ENCODE peak calls at places on chromosomes 6 and 20, in nine cellular contexts. One of them, this sample, is unnamed.

GRCh38 chr20:37943033-37943432 is 40.1 kb downstream of the VSTM2L start:
- DNase-seq in LNCaP clone FGC: no peak
- DNase-seq in body of pancreas: no peak
- DNase-seq in brain microvascular endothelial cell: no peak
- DNase-seq in hepatocyte: no peak
- DNase-seq in stomach: peak; percentile 17
- DNase-seq in effector memory CD4-positive, alpha-beta T cell: no peak
- DNase-seq in cardiac fibroblast: no peak
- DNase-seq in left ventricle myocardium inferior: no peak
- DNase-seq in this sample: no peak

GRCh38 chr6:31270788-31271640 is 878 bp downstream of the HLA-C start:
- DNase-seq in LNCaP clone FGC: no peak
- DNase-seq in body of pancreas: peak; percentile 69
- DNase-seq in brain microvascular endothelial cell: peak; percentile 2
- DNase-seq in hepatocyte: peak; percentile 68
- DNase-seq in stomach: peak; percentile 82
- DNase-seq in effector memory CD4-positive, alpha-beta T cell: peak; percentile 71
- DNase-seq in cardiac fibroblast: peak; percentile 61
- DNase-seq in left ventricle myocardium inferior: peak; percentile 52
- DNase-seq in this sample: peak; percentile 48

GRCh38 chr20:13342469-13343242 is 121.6 kb downstream of the ISM1 start:
- DNase-seq in LNCaP clone FGC: no peak
- DNase-seq in body of pancreas: no peak
- DNase-seq in brain microvascular endothelial cell: no peak
- DNase-seq in hepatocyte: peak; percentile 52
- DNase-seq in stomach: no peak
- DNase-seq in effector memory CD4-positive, alpha-beta T cell: no peak
- DNase-seq in cardiac fibroblast: no peak
- DNase-seq in left ventricle myocardium inferior: no peak
- DNase-seq in this sample: no peak

GRCh38 chr6:6771964-6772363 is 183.4 kb downstream of the LY86 start:
- DNase-seq in LNCaP clone FGC: no peak
- DNase-seq in body of pancreas: no peak
- DNase-seq in brain microvascular endothelial cell: no peak
- DNase-seq in hepatocyte: no peak
- DNase-seq in stomach: no peak
- DNase-seq in effector memory CD4-positive, alpha-beta T cell: no peak
- DNase-seq in cardiac fibroblast: no peak
- DNase-seq in left ventricle myocardium inferior: no peak
- DNase-seq in this sample: no peak

GRCh38 chr6:106064103-106064502 is 22.0 kb upstream of the PRDM1 start:
- DNase-seq in LNCaP clone FGC: no peak
- DNase-seq in body of pancreas: no peak
- DNase-seq in brain microvascular endothelial cell: no peak
- DNase-seq in hepatocyte: no peak
- DNase-seq in stomach: no peak
- DNase-seq in effector memory CD4-positive, alpha-beta T cell: no peak
- DNase-seq in cardiac fibroblast: peak; percentile 28
- DNase-seq in left ventricle myocardium inferior: peak; percentile 26
- DNase-seq in this sample: no peak

GRCh38 chr20:38153011-38153329 is 12.1 kb downstream of the TGM2 start:
- DNase-seq in LNCaP clone FGC: no peak
- DNase-seq in body of pancreas: peak; percentile 20
- DNase-seq in brain microvascular endothelial cell: peak; percentile 70
- DNase-seq in hepatocyte: no peak
- DNase-seq in stomach: no peak
- DNase-seq in effector memory CD4-positive, alpha-beta T cell: no peak
- DNase-seq in cardiac fibroblast: peak; percentile 53
- DNase-seq in left ventricle myocardium inferior: no peak
- DNase-seq in this sample: no peak

GRCh38 chr6:15308445-15309213 is 62.8 kb downstream of the JARID2 start:
- DNase-seq in LNCaP clone FGC: no peak
- DNase-seq in body of pancreas: no peak
- DNase-seq in brain microvascular endothelial cell: no peak
- DNase-seq in hepatocyte: no peak
- DNase-seq in stomach: no peak
- DNase-seq in effector memory CD4-positive, alpha-beta T cell: no peak
- DNase-seq in cardiac fibroblast: peak; percentile 34
- DNase-seq in left ventricle myocardium inferior: no peak
- DNase-seq in this sample: no peak

GRCh38 chr20:39070484-39071231 is 108.5 kb downstream of the DHX35 start:
- DNase-seq in LNCaP clone FGC: no peak
- DNase-seq in body of pancreas: no peak
- DNase-seq in brain microvascular endothelial cell: peak; percentile 49
- DNase-seq in hepatocyte: no peak
- DNase-seq in stomach: no peak
- DNase-seq in effector memory CD4-positive, alpha-beta T cell: no peak
- DNase-seq in cardiac fibroblast: peak; percentile 55
- DNase-seq in left ventricle myocardium inferior: no peak
- DNase-seq in this sample: peak; percentile 53

GRCh38 chr20:39170896-39171463 is 208.8 kb downstream of the DHX35 start:
- DNase-seq in LNCaP clone FGC: no peak
- DNase-seq in body of pancreas: no peak
- DNase-seq in brain microvascular endothelial cell: no peak
- DNase-seq in hepatocyte: no peak
- DNase-seq in stomach: no peak
- DNase-seq in effector memory CD4-positive, alpha-beta T cell: no peak
- DNase-seq in cardiac fibroblast: no peak
- DNase-seq in left ventricle myocardium inferior: no peak
- DNase-seq in this sample: no peak

GRCh38 chr6:167350731-167351655 is 26.1 kb downstream of the TTLL2 start:
- DNase-seq in LNCaP clone FGC: no peak
- DNase-seq in body of pancreas: peak; percentile 84
- DNase-seq in brain microvascular endothelial cell: peak; percentile 61
- DNase-seq in hepatocyte: peak; percentile 90
- DNase-seq in stomach: peak; percentile 82
- DNase-seq in effector memory CD4-positive, alpha-beta T cell: peak; percentile 74
- DNase-seq in cardiac fibroblast: peak; percentile 28
- DNase-seq in left ventricle myocardium inferior: peak; percentile 67
- DNase-seq in this sample: peak; percentile 54

GRCh38 chr6:11613858-11614257 is 76.3 kb downstream of the TMEM170B start:
- DNase-seq in LNCaP clone FGC: no peak
- DNase-seq in body of pancreas: no peak
- DNase-seq in brain microvascular endothelial cell: peak; percentile 94
- DNase-seq in hepatocyte: no peak
- DNase-seq in stomach: no peak
- DNase-seq in effector memory CD4-positive, alpha-beta T cell: no peak
- DNase-seq in cardiac fibroblast: peak; percentile 87
- DNase-seq in left ventricle myocardium inferior: no peak
- DNase-seq in this sample: peak; percentile 91

GRCh38 chr6:44456070-44456965 is 68.8 kb downstream of the CDC5L start:
- DNase-seq in LNCaP clone FGC: no peak
- DNase-seq in body of pancreas: peak; percentile 48
- DNase-seq in brain microvascular endothelial cell: peak; percentile 55
- DNase-seq in hepatocyte: peak; percentile 63
- DNase-seq in stomach: peak; percentile 46
- DNase-seq in effector memory CD4-positive, alpha-beta T cell: peak; percentile 26
- DNase-seq in cardiac fibroblast: peak; percentile 78
- DNase-seq in left ventricle myocardium inferior: no peak
- DNase-seq in this sample: peak; percentile 75

GRCh38 chr20:58237318-58238182 is 9.1 kb upstream of the ANKRD60 start:
- DNase-seq in LNCaP clone FGC: no peak
- DNase-seq in body of pancreas: no peak
- DNase-seq in brain microvascular endothelial cell: peak; percentile 35
- DNase-seq in hepatocyte: no peak
- DNase-seq in stomach: no peak
- DNase-seq in effector memory CD4-positive, alpha-beta T cell: no peak
- DNase-seq in cardiac fibroblast: peak; percentile 79
- DNase-seq in left ventricle myocardium inferior: no peak
- DNase-seq in this sample: peak; percentile 63

GRCh38 chr6:925656-926213 is 232.8 kb upstream of the EXOC2 start:
- DNase-seq in LNCaP clone FGC: no peak
- DNase-seq in body of pancreas: no peak
- DNase-seq in brain microvascular endothelial cell: no peak
- DNase-seq in hepatocyte: no peak
- DNase-seq in stomach: no peak
- DNase-seq in effector memory CD4-positive, alpha-beta T cell: no peak
- DNase-seq in cardiac fibroblast: no peak
- DNase-seq in left ventricle myocardium inferior: no peak
- DNase-seq in this sample: no peak

GRCh38 chr20:5821627-5822215 is 71.5 kb downstream of the SHLD1 start:
- DNase-seq in LNCaP clone FGC: no peak
- DNase-seq in body of pancreas: peak; percentile 70
- DNase-seq in brain microvascular endothelial cell: no peak
- DNase-seq in hepatocyte: no peak
- DNase-seq in stomach: no peak
- DNase-seq in effector memory CD4-positive, alpha-beta T cell: no peak
- DNase-seq in cardiac fibroblast: no peak
- DNase-seq in left ventricle myocardium inferior: no peak
- DNase-seq in this sample: no peak

GRCh38 chr6:134632034-134632433 is 314.1 kb upstream of the SGK1 start:
- DNase-seq in LNCaP clone FGC: no peak
- DNase-seq in body of pancreas: no peak
- DNase-seq in brain microvascular endothelial cell: no peak
- DNase-seq in hepatocyte: no peak
- DNase-seq in stomach: no peak
- DNase-seq in effector memory CD4-positive, alpha-beta T cell: no peak
- DNase-seq in cardiac fibroblast: no peak
- DNase-seq in left ventricle myocardium inferior: no peak
- DNase-seq in this sample: no peak

GRCh38 chr6:82711992-82712788 is 348.6 kb downstream of the TPBG start:
- DNase-seq in LNCaP clone FGC: no peak
- DNase-seq in body of pancreas: peak; percentile 8
- DNase-seq in brain microvascular endothelial cell: no peak
- DNase-seq in hepatocyte: no peak
- DNase-seq in stomach: no peak
- DNase-seq in effector memory CD4-positive, alpha-beta T cell: no peak
- DNase-seq in cardiac fibroblast: peak; percentile 16
- DNase-seq in left ventricle myocardium inferior: no peak
- DNase-seq in this sample: peak; percentile 11

GRCh38 chr6:169857343-169858292 is 106.2 kb downstream of the ERMARD start:
- DNase-seq in LNCaP clone FGC: no peak
- DNase-seq in body of pancreas: no peak
- DNase-seq in brain microvascular endothelial cell: no peak
- DNase-seq in hepatocyte: no peak
- DNase-seq in stomach: peak; percentile 11
- DNase-seq in effector memory CD4-positive, alpha-beta T cell: no peak
- DNase-seq in cardiac fibroblast: no peak
- DNase-seq in left ventricle myocardium inferior: no peak
- DNase-seq in this sample: no peak

DNA sequence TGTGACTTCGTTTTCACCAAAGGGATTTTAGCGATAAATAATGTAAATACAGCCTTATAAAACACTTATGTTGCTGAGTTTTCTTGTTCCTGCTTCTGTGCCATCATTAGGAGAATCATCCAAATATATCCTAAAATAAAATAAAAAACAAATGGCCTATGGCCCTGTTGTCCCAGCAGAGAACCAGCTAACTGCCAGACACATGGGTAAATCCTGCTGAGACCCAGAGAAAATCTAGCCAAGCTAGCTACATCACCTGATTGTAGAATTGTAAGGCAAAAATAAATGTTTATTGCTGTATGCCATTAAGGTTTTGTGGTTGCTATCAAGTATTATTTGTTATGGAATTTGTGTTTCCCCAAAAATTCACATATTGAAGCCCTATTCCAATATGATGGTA is 631.2 kb upstream of the SYNCRIP start:
- DNase-seq in LNCaP clone FGC: no peak
- DNase-seq in body of pancreas: no peak
- DNase-seq in brain microvascular endothelial cell: no peak
- DNase-seq in hepatocyte: no peak
- DNase-seq in stomach: no peak
- DNase-seq in effector memory CD4-positive, alpha-beta T cell: no peak
- DNase-seq in cardiac fibroblast: no peak
- DNase-seq in left ventricle myocardium inferior: no peak
- DNase-seq in this sample: no peak
- H3K4me3 ChIP-seq in LNCaP clone FGC: no peak overlapping the region
- H3K4me3 ChIP-seq in body of pancreas: no peak overlapping the region
- H3K4me3 ChIP-seq in brain microvascular endothelial cell: no peak overlapping the region
- H3K4me3 ChIP-seq in hepatocyte: no peak overlapping the region
- H3K4me3 ChIP-seq in stomach: no peak overlapping the region
- H3K4me3 ChIP-seq in effector memory CD4-positive, alpha-beta T cell: no peak overlapping the region
- H3K4me3 ChIP-seq in cardiac fibroblast: no peak overlapping the region
- H3K4me3 ChIP-seq in left ventricle myocardium inferior: no peak overlapping the region
- H3K4me3 ChIP-seq in this sample: no peak overlapping the region

GRCh38 chr20:25408890-25409289 is 1.4 kb downstream of the GINS1 start:
- DNase-seq in LNCaP clone FGC: no peak
- DNase-seq in body of pancreas: no peak
- DNase-seq in brain microvascular endothelial cell: no peak
- DNase-seq in hepatocyte: no peak
- DNase-seq in stomach: no peak
- DNase-seq in effector memory CD4-positive, alpha-beta T cell: no peak
- DNase-seq in cardiac fibroblast: no peak
- DNase-seq in left ventricle myocardium inferior: no peak
- DNase-seq in this sample: no peak
- H3K4me3 ChIP-seq in LNCaP clone FGC: peak overlapping the region; percentile 64
- H3K4me3 ChIP-seq in body of pancreas: no peak overlapping the region
- H3K4me3 ChIP-seq in brain microvascular endothelial cell: peak overlapping the region; percentile 87
- H3K4me3 ChIP-seq in hepatocyte: no peak overlapping the region
- H3K4me3 ChIP-seq in stomach: no peak overlapping the region
- H3K4me3 ChIP-seq in effector memory CD4-positive, alpha-beta T cell: no peak overlapping the region
- H3K4me3 ChIP-seq in cardiac fibroblast: peak overlapping the region; percentile 69
- H3K4me3 ChIP-seq in left ventricle myocardium inferior: no peak overlapping the region
- H3K4me3 ChIP-seq in this sample: no peak overlapping the region

GRCh38 chr6:89412071-89413005 is at the start of gene RRAGD:
- DNase-seq in LNCaP clone FGC: peak; percentile 22
- DNase-seq in body of pancreas: peak; percentile 87
- DNase-seq in brain microvascular endothelial cell: no peak
- DNase-seq in hepatocyte: peak; percentile 87
- DNase-seq in stomach: peak; percentile 66
- DNase-seq in effector memory CD4-positive, alpha-beta T cell: peak; percentile 40
- DNase-seq in cardiac fibroblast: no peak
- DNase-seq in left ventricle myocardium inferior: peak; percentile 78
- DNase-seq in this sample: no peak

GRCh38 chr6:89411269-89412070 is 603 bp downstream of the RRAGD start:
- DNase-seq in LNCaP clone FGC: no peak
- DNase-seq in body of pancreas: peak; percentile 38
- DNase-seq in brain microvascular endothelial cell: no peak
- DNase-seq in hepatocyte: peak; percentile 54
- DNase-seq in stomach: peak; percentile 27
- DNase-seq in effector memory CD4-positive, alpha-beta T cell: no peak
- DNase-seq in cardiac fibroblast: no peak
- DNase-seq in left ventricle myocardium inferior: peak; percentile 44
- DNase-seq in this sample: no peak

GRCh38 chr6:89411019-89411268 is 1.1 kb downstream of the RRAGD start:
- DNase-seq in LNCaP clone FGC: no peak
- DNase-seq in body of pancreas: peak; percentile 61
- DNase-seq in brain microvascular endothelial cell: no peak
- DNase-seq in hepatocyte: peak; percentile 45
- DNase-seq in stomach: peak; percentile 27
- DNase-seq in effector memory CD4-positive, alpha-beta T cell: no peak
- DNase-seq in cardiac fibroblast: no peak
- DNase-seq in left ventricle myocardium inferior: no peak
- DNase-seq in this sample: no peak

GRCh38 chr6:89414215-89414614 is 2.1 kb upstream of the RRAGD start:
- DNase-seq in LNCaP clone FGC: no peak
- DNase-seq in body of pancreas: no peak
- DNase-seq in brain microvascular endothelial cell: no peak
- DNase-seq in hepatocyte: peak; percentile 43
- DNase-seq in stomach: no peak
- DNase-seq in effector memory CD4-positive, alpha-beta T cell: no peak
- DNase-seq in cardiac fibroblast: no peak
- DNase-seq in left ventricle myocardium inferior: no peak
- DNase-seq in this sample: no peak

GRCh38 chr6:89413006-89413400 is 930 bp upstream of the RRAGD start:
- DNase-seq in LNCaP clone FGC: no peak
- DNase-seq in body of pancreas: peak; percentile 59
- DNase-seq in brain microvascular endothelial cell: no peak
- DNase-seq in hepatocyte: no peak
- DNase-seq in stomach: peak; percentile 44
- DNase-seq in effector memory CD4-positive, alpha-beta T cell: no peak
- DNase-seq in cardiac fibroblast: no peak
- DNase-seq in left ventricle myocardium inferior: no peak
- DNase-seq in this sample: no peak
- H3K4me3 ChIP-seq in LNCaP clone FGC: peak overlapping the region; percentile 55
- H3K4me3 ChIP-seq in body of pancreas: no peak overlapping the region
- H3K4me3 ChIP-seq in brain microvascular endothelial cell: no peak overlapping the region
- H3K4me3 ChIP-seq in hepatocyte: peak overlapping the region; percentile 93
- H3K4me3 ChIP-seq in stomach: peak overlapping the region; percentile 67
- H3K4me3 ChIP-seq in effector memory CD4-positive, alpha-beta T cell: peak overlapping the region; percentile 86
- H3K4me3 ChIP-seq in cardiac fibroblast: no peak overlapping the region
- H3K4me3 ChIP-seq in left ventricle myocardium inferior: peak overlapping the region; percentile 88
- H3K4me3 ChIP-seq in this sample: no peak overlapping the region

GRCh38 chr6:99604161-99605073 is 2.2 kb upstream of the PRDM13 start:
- DNase-seq in LNCaP clone FGC: no peak
- DNase-seq in body of pancreas: peak; percentile 17
- DNase-seq in brain microvascular endothelial cell: no peak
- DNase-seq in hepatocyte: no peak
- DNase-seq in stomach: no peak
- DNase-seq in effector memory CD4-positive, alpha-beta T cell: no peak
- DNase-seq in cardiac fibroblast: no peak
- DNase-seq in left ventricle myocardium inferior: no peak
- DNase-seq in this sample: no peak
- H3K4me3 ChIP-seq in LNCaP clone FGC: no peak overlapping the region
- H3K4me3 ChIP-seq in body of pancreas: no peak overlapping the region
- H3K4me3 ChIP-seq in brain microvascular endothelial cell: no peak overlapping the region
- H3K4me3 ChIP-seq in hepatocyte: peak overlapping the region; percentile 20
- H3K4me3 ChIP-seq in stomach: peak overlapping the region; percentile 29
- H3K4me3 ChIP-seq in effector memory CD4-positive, alpha-beta T cell: no peak overlapping the region
- H3K4me3 ChIP-seq in cardiac fibroblast: no peak overlapping the region
- H3K4me3 ChIP-seq in left ventricle myocardium inferior: peak overlapping the region; percentile 60
- H3K4me3 ChIP-seq in this sample: no peak overlapping the region